ENCODE peak calls at places on chromosomes 3 and 15, in four cellular contexts. J is endothelial cell, H is HFFc6, A is fibroblast of pulmonary artery. W is an unnamed sample.

GRCh38 chr3:53939081-53939582 is 47.5 kb upstream of the SELENOK start:
- DNase-seq in H (no peak), J (no peak), A (no peak), W (peak)

GRCh38 chr3:79052054-79052681 is 715.6 kb downstream of the ROBO1 start:
- DNase-seq in J (no peak), A (no peak), H (no peak), W (peak)

GRCh38 chr3:52848617-52849016 is 13.8 kb upstream of the MUSTN1 start:
- DNase-seq in J (no peak), H (peak), A (peak), W (no peak)

GRCh38 chr3:49868951-49869454 is 703 bp downstream of the CAMKV start:
- DNase-seq in A (no peak), H (no peak), J (no peak), W (peak)

GRCh38 chr3:72818915-72819314 is 29.3 kb downstream of the SHQ1 start:
- DNase-seq in J (no peak), H (peak), A (peak), W (no peak)

GRCh38 chr3:42183991-42184621 is 81.9 kb downstream of the CCK start:
- DNase-seq in J (no peak), A (no peak), H (no peak), W (no peak)

GRCh38 chr3:190696777-190697501 is 165.6 kb downstream of the GMNC start:
- DNase-seq in A (peak), J (peak), H (peak), W (no peak)

GRCh38 chr3:114178770-114179368 is at the start of gene DRD3:
- DNase-seq in H (peak), J (peak), A (peak), W (peak)

GRCh38 chr3:806006-806405 is 286.8 kb upstream of the CNTN6 start:
- DNase-seq in A (no peak), J (no peak), H (no peak), W (no peak)

GRCh38 chr3:73786346-73786807 is 161.6 kb upstream of the PDZRN3 start:
- DNase-seq in H (peak), J (no peak), A (peak), W (no peak)

GRCh38 chr3:172282850-172283249 is 165.4 kb downstream of the GHSR start:
- DNase-seq in J (no peak), A (no peak), H (no peak), W (no peak)

GRCh38 chr3:45599984-45600650 is 5.6 kb downstream of the LIMD1 start:
- DNase-seq in A (no peak), H (no peak), J (no peak), W (no peak)

GRCh38 chr15:58475573-58476524 is 44.1 kb downstream of the LIPC start:
- DNase-seq in J (no peak), H (peak), A (peak), W (no peak)

GRCh38 chr3:141399979-141400971 is 32.0 kb downstream of the ZBTB38 start:
- DNase-seq in J (no peak), H (no peak), A (peak), W (no peak)

GRCh38 chr3:186567072-186567921 is at the start of gene TBCCD1:
- DNase-seq in H (peak), J (peak), A (peak), W (peak)

GRCh38 chr15:88661766-88662556 is 23.1 kb downstream of the ISG20 start:
- DNase-seq in H (no peak), A (no peak), J (no peak), W (no peak)

GRCh38 chr3:28326458-28326926 is 22.0 kb upstream of the ZCWPW2 start:
- DNase-seq in J (no peak), A (no peak), H (no peak), W (no peak)

GRCh38 chr15:60589253-60589652 is 110.3 kb upstream of the ICE2 start:
- DNase-seq in A (no peak), H (no peak), J (no peak), W (peak)

GRCh38 chr3:172808969-172809546 is 58.5 kb downstream of the ECT2 start:
- DNase-seq in H (peak), A (peak), J (no peak), W (no peak)

GRCh38 chr3:56976666-56977560 is 83.6 kb upstream of the SPATA12 start:
- DNase-seq in J (no peak), A (peak), H (peak), W (peak)

GRCh38 chr3:24447836-24448235 is 46.8 kb downstream of the THRB start:
- DNase-seq in A (no peak), J (no peak), H (no peak), W (no peak)

GRCh38 chr3:185820973-185821758 is 3.7 kb downstream of the IGF2BP2 start:
- DNase-seq in A (peak), J (no peak), H (peak), W (no peak)

GRCh38 chr3:23949784-23950183 is 4.7 kb downstream of the NR1D2 start:
- DNase-seq in H (no peak), A (no peak), J (no peak), W (no peak)

GRCh38 chr15:41971893-41972340 is 440 bp downstream of the EHD4 start:
- DNase-seq in H (no peak), J (peak), A (no peak), W (peak)

GRCh38 chr3:64655160-64655559 is 32.6 kb downstream of the ADAMTS9 start:
- DNase-seq in J (no peak), H (no peak), A (no peak), W (no peak)

GRCh38 chr3:4320453-4320852 is 17.3 kb downstream of the SETMAR start:
- DNase-seq in J (no peak), A (peak), H (no peak), W (no peak)

DNA sequence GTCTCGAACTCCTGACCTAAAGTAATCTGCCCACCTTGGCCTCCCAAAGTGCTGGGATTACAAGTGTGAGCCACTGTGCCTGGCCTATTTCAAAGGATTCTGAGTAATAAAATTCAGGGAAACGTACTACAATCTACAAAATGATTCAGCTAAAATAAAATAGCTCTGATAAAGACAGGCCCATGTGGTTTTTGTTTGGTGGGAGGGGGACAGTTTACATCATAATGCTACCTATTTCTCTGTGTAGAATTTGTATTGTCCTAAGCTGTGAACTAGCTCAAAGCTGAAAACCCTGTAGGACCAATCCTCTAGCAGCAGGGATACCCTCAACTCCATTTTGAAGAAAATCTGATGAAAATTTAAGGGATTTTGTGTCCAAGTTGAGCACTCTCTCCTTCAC is 25.8 kb downstream of the CDV3 start:
- DNase-seq in A (no peak), J (no peak), H (no peak), W (no peak)
- TF ChIP-seq CTCF in A (no peak), J (no peak), H (no peak), W (no peak)

GRCh38 chr3:16178628-16178988 is 4.1 kb downstream of the GALNT15 start:
- DNase-seq in H (no peak), J (no peak), A (no peak), W (no peak)
- TF ChIP-seq CTCF in H (no peak), J (no peak), A (no peak), W (peak)

GRCh38 chr3:44557074-44557473 is 2.1 kb downstream of the ZKSCAN7 start:
- DNase-seq in A (no peak), J (no peak), H (no peak), W (no peak)

GRCh38 chr3:44555753-44556152 is 760 bp downstream of the ZKSCAN7 start:
- DNase-seq in H (no peak), J (no peak), A (no peak), W (no peak)

GRCh38 chr3:44554626-44555592 is at the start of gene ZKSCAN7:
- DNase-seq in J (peak), H (no peak), A (peak), W (peak)
- TF ChIP-seq CTCF in J (no peak), H (peak), A (no peak), W (no peak)

GRCh38 chr3:14222457-14222856 is 43.8 kb downstream of the LSM3 start:
- DNase-seq in A (no peak), H (no peak), J (no peak), W (no peak)

GRCh38 chr3:14221902-14222301 is 43.3 kb downstream of the LSM3 start:
- DNase-seq in A (no peak), H (no peak), J (no peak), W (no peak)

GRCh38 chr3:14223595-14223994 is 45.0 kb downstream of the LSM3 start:
- DNase-seq in A (no peak), J (no peak), H (no peak), W (no peak)

GRCh38 chr3:14224895-14225294 is 46.3 kb downstream of the LSM3 start:
- DNase-seq in J (no peak), H (peak), A (peak), W (no peak)

GRCh38 chr3:14222900-14223594 is 44.4 kb downstream of the LSM3 start:
- DNase-seq in A (no peak), J (no peak), H (peak), W (no peak)
- TF ChIP-seq CTCF in A (no peak), J (no peak), H (peak), W (no peak)

W was measured in nephron progenitor cell.